ENCODE peak calls at places on chromosomes 13 and 19, in four cellular contexts. B is HepG2, U is WTC11, W is K562. T is an unnamed sample.
A peak's percentile ranks its signal among the peaks of the same experiment; 100 is the strongest.

GRCh38 chr13:26919311-26919710 is 158.7 kb upstream of the GPR12 start:
- DNase-seq in W (no peak), U (no peak), B (no peak), T (no peak)

GRCh38 chr13:112931028-112931934 is 37.7 kb upstream of the MCF2L start:
- DNase-seq in B (peak; percentile 59), U (peak; percentile 50), W (peak; percentile 42), T (no peak)

GRCh38 chr13:75687145-75687763 is 51.1 kb downstream of the LMO7 start:
- DNase-seq in W (peak; percentile 11), U (no peak), B (peak; percentile 46), T (no peak)

GRCh38 chr13:98537306-98537705 is 39.6 kb downstream of the STK24 start:
- DNase-seq in B (no peak), U (no peak), W (no peak), T (no peak)

GRCh38 chr13:107713314-107713713 is 502.0 kb downstream of the LIG4 start:
- DNase-seq in B (no peak), W (no peak), U (no peak), T (no peak)

GRCh38 chr13:26707122-26708006 is 53.2 kb downstream of the GPR12 start:
- DNase-seq in B (peak; percentile 50), W (peak; percentile 6), U (peak; percentile 71), T (no peak)

GRCh38 chr19:7692417-7693088 is 9.4 kb downstream of the FCER2 start:
- DNase-seq in W (no peak), U (no peak), B (no peak), T (no peak)

GRCh38 chr19:56108447-56109195 is 12.5 kb downstream of the ZNF787 start:
- DNase-seq in W (no peak), B (no peak), U (no peak), T (no peak)

GRCh38 chr19:31627824-31628223 is 278.6 kb upstream of the TSHZ3 start:
- DNase-seq in U (no peak), W (no peak), B (no peak), T (no peak)

GRCh38 chr19:10338940-10339339 is 484 bp downstream of the ICAM3 start:
- DNase-seq in B (no peak), U (no peak), W (no peak), T (no peak)

GRCh38 chr19:48780684-48781391 is 25.5 kb downstream of the FGF21 start:
- DNase-seq in B (peak; percentile 88), W (peak; percentile 34), U (no peak), T (peak; percentile 54)

GRCh38 chr13:77034883-77035282 is 7.9 kb upstream of the FBXL3 start:
- DNase-seq in B (no peak), U (no peak), W (no peak), T (no peak)

GRCh38 chr13:99033814-99034213 is 56.0 kb upstream of the DOCK9 start:
- DNase-seq in U (no peak), W (no peak), B (peak; percentile 21), T (no peak)

GRCh38 chr13:98520674-98521449 is 56.0 kb downstream of the STK24 start:
- DNase-seq in W (no peak), U (no peak), B (no peak), T (no peak)

GRCh38 chr13:86757236-86757978 is 913.8 kb upstream of the SLITRK5 start:
- DNase-seq in U (peak; percentile 36), W (no peak), B (no peak), T (no peak)

GRCh38 chr13:76885203-76886004 is 801 bp downstream of the KCTD12 start:
- DNase-seq in B (no peak), W (peak; percentile 13), U (peak; percentile 57), T (no peak)

GRCh38 chr13:38628554-38628953 is 58.3 kb upstream of the FREM2 start:
- DNase-seq in W (no peak), B (no peak), U (no peak), T (no peak)

DNA sequence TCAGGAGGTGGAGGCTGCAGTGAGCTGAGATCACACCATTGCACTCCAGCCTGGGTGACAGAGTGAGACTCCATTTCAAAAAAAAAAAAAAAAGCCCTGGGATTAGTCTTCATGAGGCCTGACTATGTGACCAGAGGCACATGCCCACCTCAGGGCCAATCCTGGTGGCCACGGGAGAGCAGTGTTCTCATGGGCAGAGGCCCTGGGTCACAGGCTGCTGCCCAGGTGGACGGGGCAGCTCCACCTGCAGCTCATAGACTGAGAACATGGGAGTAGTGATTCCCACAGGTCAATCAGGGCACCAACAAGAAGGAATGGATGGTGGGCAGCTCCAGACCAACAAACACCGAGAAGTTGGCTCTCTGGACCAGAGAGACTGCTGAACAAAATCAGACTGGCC is 26.1 kb upstream of the PEPD start:
- DNase-seq in W (no peak), B (no peak), U (no peak), T (no peak)
- TF ChIP-seq NR2C2 in W (no peak), B (no peak), U (no peak), T (no peak)

DNA sequence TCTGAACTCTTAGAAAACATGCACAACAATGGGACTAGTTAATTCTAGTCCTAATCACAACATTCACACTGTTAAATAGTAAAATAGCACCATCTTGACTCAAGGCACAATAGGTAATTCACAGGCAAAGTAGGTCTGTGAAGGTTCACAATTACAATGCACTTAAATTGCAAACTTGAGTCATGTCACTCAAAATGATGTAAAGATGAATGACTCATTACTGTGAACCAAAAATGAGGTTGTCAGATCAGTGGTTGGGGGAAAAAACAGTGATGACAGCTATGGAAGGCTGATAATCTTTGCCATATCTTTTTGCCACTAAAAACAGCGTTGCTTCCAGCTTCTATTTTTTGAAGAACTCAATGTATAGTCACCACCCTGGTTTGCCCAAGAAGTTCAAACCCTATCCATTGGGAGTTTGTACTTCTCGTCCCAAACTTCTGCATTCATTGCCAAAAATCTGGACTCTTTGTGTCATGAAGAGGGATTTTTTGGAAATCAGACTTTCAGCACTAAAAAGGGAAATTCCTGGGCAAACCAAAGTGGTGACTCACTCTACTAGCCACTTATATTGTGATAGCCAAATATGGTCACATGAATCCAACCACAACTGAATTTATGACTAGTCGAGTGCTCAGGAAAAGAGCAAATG is 200.9 kb upstream of the TMTC4 start:
- DNase-seq in U (no peak), W (no peak), B (no peak), T (peak; percentile 7)
- TF ChIP-seq NR2C2 in U (no peak), W (no peak), B (no peak), T (no peak)

GRCh38 chr19:14116918-14117578 is 514 bp downstream of the PRKACA start:
- DNase-seq in B (no peak), U (peak; percentile 32), W (peak; percentile 61), T (no peak)

GRCh38 chr19:14119644-14120496 is 2.3 kb upstream of the PRKACA start:
- DNase-seq in U (no peak), B (no peak), W (no peak), T (no peak)

GRCh38 chr19:14117668-14118164 is at the start of gene PRKACA:
- DNase-seq in U (peak; percentile 99), B (peak; percentile 94), W (peak; percentile 98), T (peak; percentile 91)

GRCh38 chr19:14116525-14116917 is 1.0 kb downstream of the PRKACA start:
- DNase-seq in U (no peak), B (no peak), W (no peak), T (no peak)

GRCh38 chr19:14118165-14119051 is 846 bp upstream of the PRKACA start:
- DNase-seq in W (no peak), U (no peak), B (peak; percentile 71), T (no peak)
- TF ChIP-seq NR2C2 in W (peak; percentile 99), U (no peak), B (peak; percentile 96), T (peak; percentile 61)

DNA sequence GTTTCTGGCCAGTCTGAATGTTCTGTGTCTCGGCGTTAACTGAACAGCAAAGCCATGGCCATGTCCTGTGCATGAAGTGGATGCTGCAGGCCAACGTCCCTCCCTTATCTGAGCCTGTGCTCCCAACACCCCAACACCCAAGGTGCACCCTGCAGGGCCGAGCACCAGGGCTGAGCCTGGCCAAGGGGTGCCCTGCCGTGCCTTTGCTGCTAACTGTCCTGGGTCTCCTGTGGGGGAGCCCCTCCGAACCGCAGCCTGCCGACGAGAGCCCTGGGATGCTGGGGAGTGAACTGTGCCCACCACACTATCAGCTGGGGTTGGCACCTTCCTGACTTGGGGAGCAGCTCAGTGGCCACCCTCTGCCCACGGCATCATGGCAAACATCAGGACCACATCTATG is 17.6 kb downstream of the GPX4 start:
- DNase-seq in W (no peak), U (no peak), B (no peak), T (no peak)
- TF ChIP-seq NR2C2 in W (no peak), U (no peak), B (no peak), T (no peak)